ENCODE peak calls at places on chromosomes 2 and 18, in ten cellular contexts. One of them, this sample, is unnamed.

GRCh38 chr2:3839489-3839888 is 136.1 kb downstream of the DCDC2C start:
- DNase-seq in BE2C: no peak
- DNase-seq in transverse colon: no peak
- DNase-seq in kidney: no peak
- DNase-seq in A549: no peak
- DNase-seq in GM23338: no peak
- DNase-seq in tibial artery: no peak
- DNase-seq in psoas muscle: no peak
- DNase-seq in astrocyte of the cerebellum: no peak
- DNase-seq in ovary: no peak
- DNase-seq in this sample: no peak

GRCh38 chr2:60707750-60708371 is 48.2 kb upstream of the PAPOLG start:
- DNase-seq in BE2C: no peak
- DNase-seq in transverse colon: no peak
- DNase-seq in kidney: no peak
- DNase-seq in A549: peak; percentile 47
- DNase-seq in GM23338: peak; percentile 76
- DNase-seq in tibial artery: no peak
- DNase-seq in psoas muscle: no peak
- DNase-seq in astrocyte of the cerebellum: peak; percentile 12
- DNase-seq in ovary: no peak
- DNase-seq in this sample: no peak

GRCh38 chr2:208501217-208501616 is 94.6 kb downstream of the PTH2R start:
- DNase-seq in BE2C: peak; percentile 46
- DNase-seq in transverse colon: peak; percentile 30
- DNase-seq in kidney: no peak
- DNase-seq in A549: no peak
- DNase-seq in GM23338: peak; percentile 71
- DNase-seq in tibial artery: no peak
- DNase-seq in psoas muscle: no peak
- DNase-seq in astrocyte of the cerebellum: no peak
- DNase-seq in ovary: no peak
- DNase-seq in this sample: no peak

GRCh38 chr2:64751286-64752260 is 97.9 kb upstream of the SERTAD2 start:
- DNase-seq in BE2C: peak; percentile 94
- DNase-seq in transverse colon: peak; percentile 76
- DNase-seq in kidney: peak; percentile 100
- DNase-seq in A549: peak; percentile 69
- DNase-seq in GM23338: peak; percentile 22
- DNase-seq in tibial artery: no peak
- DNase-seq in psoas muscle: peak; percentile 100
- DNase-seq in astrocyte of the cerebellum: no peak
- DNase-seq in ovary: peak; percentile 99
- DNase-seq in this sample: no peak

GRCh38 chr18:36406805-36407204 is 109.3 kb downstream of the FHOD3 start:
- DNase-seq in BE2C: no peak
- DNase-seq in transverse colon: no peak
- DNase-seq in kidney: no peak
- DNase-seq in A549: no peak
- DNase-seq in GM23338: no peak
- DNase-seq in tibial artery: no peak
- DNase-seq in psoas muscle: no peak
- DNase-seq in astrocyte of the cerebellum: no peak
- DNase-seq in ovary: no peak
- DNase-seq in this sample: no peak

GRCh38 chr2:23171108-23171507 is 213.9 kb upstream of the KLHL29 start:
- DNase-seq in BE2C: no peak
- DNase-seq in transverse colon: no peak
- DNase-seq in kidney: no peak
- DNase-seq in A549: no peak
- DNase-seq in GM23338: no peak
- DNase-seq in tibial artery: no peak
- DNase-seq in psoas muscle: no peak
- DNase-seq in astrocyte of the cerebellum: no peak
- DNase-seq in ovary: no peak
- DNase-seq in this sample: no peak

GRCh38 chr2:199460101-199460671 is 2.4 kb upstream of the SATB2 start:
- DNase-seq in BE2C: no peak
- DNase-seq in transverse colon: no peak
- DNase-seq in kidney: no peak
- DNase-seq in A549: peak; percentile 37
- DNase-seq in GM23338: no peak
- DNase-seq in tibial artery: no peak
- DNase-seq in psoas muscle: no peak
- DNase-seq in astrocyte of the cerebellum: no peak
- DNase-seq in ovary: no peak
- DNase-seq in this sample: no peak

GRCh38 chr2:188142636-188143035 is 149.0 kb upstream of the GULP1 start:
- DNase-seq in BE2C: no peak
- DNase-seq in transverse colon: no peak
- DNase-seq in kidney: no peak
- DNase-seq in A549: peak; percentile 41
- DNase-seq in GM23338: no peak
- DNase-seq in tibial artery: no peak
- DNase-seq in psoas muscle: no peak
- DNase-seq in astrocyte of the cerebellum: no peak
- DNase-seq in ovary: no peak
- DNase-seq in this sample: peak; percentile 7

GRCh38 chr2:234273887-234274584 is 222.8 kb downstream of the ARL4C start:
- DNase-seq in BE2C: no peak
- DNase-seq in transverse colon: no peak
- DNase-seq in kidney: no peak
- DNase-seq in A549: no peak
- DNase-seq in GM23338: no peak
- DNase-seq in tibial artery: no peak
- DNase-seq in psoas muscle: no peak
- DNase-seq in astrocyte of the cerebellum: no peak
- DNase-seq in ovary: no peak
- DNase-seq in this sample: no peak

GRCh38 chr2:104733544-104733943 is 120.4 kb upstream of the POU3F3 start:
- DNase-seq in BE2C: peak; percentile 60
- DNase-seq in transverse colon: peak; percentile 10
- DNase-seq in kidney: no peak
- DNase-seq in A549: peak; percentile 47
- DNase-seq in GM23338: peak; percentile 81
- DNase-seq in tibial artery: no peak
- DNase-seq in psoas muscle: no peak
- DNase-seq in astrocyte of the cerebellum: no peak
- DNase-seq in ovary: no peak
- DNase-seq in this sample: no peak

GRCh38 chr2:188984680-188985079 is 10.5 kb downstream of the COL3A1 start:
- DNase-seq in BE2C: no peak
- DNase-seq in transverse colon: no peak
- DNase-seq in kidney: no peak
- DNase-seq in A549: peak; percentile 74
- DNase-seq in GM23338: no peak
- DNase-seq in tibial artery: peak; percentile 68
- DNase-seq in psoas muscle: no peak
- DNase-seq in astrocyte of the cerebellum: peak; percentile 47
- DNase-seq in ovary: no peak
- DNase-seq in this sample: peak; percentile 81

GRCh38 chr2:209095432-209095831 is 328.4 kb upstream of the MAP2 start:
- DNase-seq in BE2C: no peak
- DNase-seq in transverse colon: no peak
- DNase-seq in kidney: no peak
- DNase-seq in A549: no peak
- DNase-seq in GM23338: no peak
- DNase-seq in tibial artery: no peak
- DNase-seq in psoas muscle: no peak
- DNase-seq in astrocyte of the cerebellum: no peak
- DNase-seq in ovary: no peak
- DNase-seq in this sample: no peak

DNA sequence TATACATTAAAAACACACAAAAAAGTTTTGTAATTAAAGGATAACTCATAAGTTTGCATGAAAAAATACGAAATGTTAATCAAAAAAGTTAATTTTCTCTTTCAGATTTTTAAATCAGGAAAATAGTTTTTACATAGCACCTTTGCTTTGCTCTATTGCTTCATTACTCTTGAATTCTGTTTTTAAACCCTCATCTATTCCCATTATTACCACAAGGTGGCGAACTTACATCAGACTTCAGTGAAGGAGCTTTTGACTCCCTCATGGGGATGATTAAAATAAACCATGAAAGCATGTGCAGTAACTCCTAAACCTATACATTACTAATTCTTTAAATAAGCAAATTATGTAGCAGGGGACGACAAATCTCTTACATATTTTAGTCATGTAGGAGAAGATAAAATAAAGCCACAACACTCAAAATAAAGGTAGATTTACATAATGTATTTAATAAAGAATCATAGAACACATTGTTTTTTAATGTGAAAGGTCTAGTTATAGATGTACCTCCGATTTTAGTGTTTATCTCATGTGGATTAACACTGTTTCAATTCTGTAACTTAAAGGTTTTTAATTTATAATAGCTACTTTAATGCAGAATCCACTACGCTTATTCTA is 105.2 kb downstream of the NETO1 start:
- DNase-seq in BE2C: no peak
- DNase-seq in transverse colon: no peak
- DNase-seq in kidney: no peak
- DNase-seq in A549: peak; percentile 49
- DNase-seq in GM23338: peak; percentile 73
- DNase-seq in tibial artery: no peak
- DNase-seq in psoas muscle: no peak
- DNase-seq in astrocyte of the cerebellum: peak; percentile 58
- DNase-seq in ovary: no peak
- DNase-seq in this sample: peak; percentile 33
- TF ChIP-seq CTCF in BE2C: peak; percentile 54
- TF ChIP-seq CTCF in transverse colon: peak; percentile 64
- TF ChIP-seq CTCF in kidney: peak; percentile 61
- TF ChIP-seq CTCF in A549: peak; percentile 67
- TF ChIP-seq CTCF in GM23338: peak; percentile 72
- TF ChIP-seq CTCF in tibial artery: peak; percentile 36
- TF ChIP-seq CTCF in psoas muscle: peak; percentile 58
- TF ChIP-seq CTCF in astrocyte of the cerebellum: peak; percentile 54
- TF ChIP-seq CTCF in ovary: peak; percentile 25
- TF ChIP-seq CTCF in this sample: peak; percentile 46

DNA sequence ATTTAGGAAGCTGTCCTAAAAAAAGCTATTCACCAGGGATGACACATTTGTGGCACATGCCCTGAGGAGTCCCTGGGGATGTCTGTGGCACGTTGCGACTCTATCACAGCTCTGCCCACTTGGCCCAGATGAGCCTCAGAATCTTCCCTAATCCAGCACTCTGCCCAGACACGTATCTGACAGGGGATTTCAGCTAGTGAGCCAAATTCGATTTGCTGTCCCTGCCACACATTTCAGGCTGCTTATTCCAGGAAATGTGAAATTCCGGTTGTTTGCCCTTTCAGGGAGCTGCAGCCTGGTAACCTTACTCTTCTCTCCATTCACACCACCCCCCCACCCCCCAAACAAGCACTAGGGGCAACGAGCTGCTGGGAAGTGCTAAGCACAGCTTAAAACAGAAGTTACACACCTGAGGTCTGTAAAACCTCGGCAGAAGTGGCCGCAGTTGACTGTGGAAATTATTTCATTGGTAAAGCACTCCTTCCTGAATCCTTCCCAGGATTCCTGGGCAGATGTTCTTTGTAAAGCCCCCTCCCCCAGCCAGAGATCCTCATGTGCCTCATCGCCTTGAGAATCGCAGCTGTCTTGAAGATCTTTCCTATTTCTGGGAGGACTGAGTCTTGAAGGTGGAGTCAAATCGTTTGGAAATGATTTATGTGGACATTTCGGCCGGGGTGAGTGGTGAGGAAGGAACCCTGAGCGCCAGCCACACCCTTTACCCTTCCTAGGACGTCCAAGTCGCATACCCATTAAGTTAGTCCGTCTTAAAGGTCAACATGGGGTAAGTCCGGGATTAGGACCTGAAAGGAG is 85.1 kb upstream of the ZCCHC2 start:
- DNase-seq in BE2C: no peak
- DNase-seq in transverse colon: peak; percentile 17
- DNase-seq in kidney: no peak
- DNase-seq in A549: no peak
- DNase-seq in GM23338: no peak
- DNase-seq in tibial artery: peak; percentile 89
- DNase-seq in psoas muscle: peak; percentile 87
- DNase-seq in astrocyte of the cerebellum: no peak
- DNase-seq in ovary: no peak
- DNase-seq in this sample: no peak
- H3K4me3 ChIP-seq in BE2C: no peak overlapping the region
- H3K4me3 ChIP-seq in transverse colon: no peak overlapping the region
- H3K4me3 ChIP-seq in kidney: no peak overlapping the region
- H3K4me3 ChIP-seq in A549: no peak overlapping the region
- H3K4me3 ChIP-seq in GM23338: no peak overlapping the region
- H3K4me3 ChIP-seq in tibial artery: peak overlapping the region; percentile 35
- H3K4me3 ChIP-seq in psoas muscle: peak overlapping the region; percentile 38
- H3K4me3 ChIP-seq in astrocyte of the cerebellum: no peak overlapping the region
- H3K4me3 ChIP-seq in ovary: no peak overlapping the region
- H3K4me3 ChIP-seq in this sample: no peak overlapping the region

GRCh38 chr18:744824-745597 is 32.6 kb upstream of the ENOSF1 start:
- DNase-seq in BE2C: no peak
- DNase-seq in transverse colon: no peak
- DNase-seq in kidney: no peak
- DNase-seq in A549: no peak
- DNase-seq in GM23338: no peak
- DNase-seq in tibial artery: no peak
- DNase-seq in psoas muscle: no peak
- DNase-seq in astrocyte of the cerebellum: no peak
- DNase-seq in ovary: no peak
- DNase-seq in this sample: no peak

DNA sequence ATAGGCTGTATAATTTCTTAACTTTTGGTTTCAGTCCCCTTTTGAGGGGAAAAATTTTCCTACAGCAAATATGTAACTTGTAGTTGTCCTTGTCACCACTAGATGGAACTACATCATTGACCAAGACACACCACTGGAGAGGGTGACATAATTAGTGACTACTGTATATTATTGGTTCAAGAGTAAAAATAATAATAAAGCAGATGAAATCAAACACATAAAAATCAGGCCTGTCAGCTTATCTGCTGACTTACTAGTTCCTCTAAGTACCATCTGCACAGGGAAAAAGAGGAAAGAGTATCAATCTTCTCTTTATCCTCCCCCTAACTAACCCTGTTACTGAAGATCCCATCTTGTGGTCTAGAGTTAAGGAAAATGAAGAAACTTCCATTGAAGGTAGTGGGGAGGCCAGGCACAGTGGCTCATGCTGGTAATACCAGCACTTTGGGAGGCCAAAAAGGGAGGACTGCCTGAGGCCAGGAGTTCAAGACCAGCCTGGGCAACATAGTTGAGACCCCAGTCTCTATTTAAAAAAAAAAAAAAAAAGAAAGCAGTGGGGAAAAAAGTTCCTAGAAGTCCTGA is 29.6 kb upstream of the ENOSF1 start:
- DNase-seq in BE2C: no peak
- DNase-seq in transverse colon: no peak
- DNase-seq in kidney: no peak
- DNase-seq in A549: peak; percentile 47
- DNase-seq in GM23338: peak; percentile 53
- DNase-seq in tibial artery: no peak
- DNase-seq in psoas muscle: no peak
- DNase-seq in astrocyte of the cerebellum: peak; percentile 39
- DNase-seq in ovary: no peak
- DNase-seq in this sample: peak; percentile 4
- TF ChIP-seq CTCF in BE2C: peak; percentile 58
- TF ChIP-seq CTCF in transverse colon: peak; percentile 82
- TF ChIP-seq CTCF in kidney: peak; percentile 76
- TF ChIP-seq CTCF in A549: peak; percentile 62
- TF ChIP-seq CTCF in GM23338: peak; percentile 71
- TF ChIP-seq CTCF in tibial artery: peak; percentile 75
- TF ChIP-seq CTCF in psoas muscle: peak; percentile 80
- TF ChIP-seq CTCF in astrocyte of the cerebellum: peak; percentile 54
- TF ChIP-seq CTCF in ovary: peak; percentile 51
- TF ChIP-seq CTCF in this sample: peak; percentile 50

GRCh38 chr2:217757108-217757463 is 245.7 kb downstream of the TNS1 start:
- DNase-seq in BE2C: no peak
- DNase-seq in transverse colon: no peak
- DNase-seq in kidney: no peak
- DNase-seq in A549: no peak
- DNase-seq in GM23338: no peak
- DNase-seq in tibial artery: no peak
- DNase-seq in psoas muscle: no peak
- DNase-seq in astrocyte of the cerebellum: no peak
- DNase-seq in ovary: no peak
- DNase-seq in this sample: no peak
- H3K4me3 ChIP-seq in BE2C: no peak overlapping the region
- H3K4me3 ChIP-seq in transverse colon: no peak overlapping the region
- H3K4me3 ChIP-seq in kidney: no peak overlapping the region
- H3K4me3 ChIP-seq in A549: no peak overlapping the region
- H3K4me3 ChIP-seq in GM23338: no peak overlapping the region
- H3K4me3 ChIP-seq in tibial artery: no peak overlapping the region
- H3K4me3 ChIP-seq in psoas muscle: no peak overlapping the region
- H3K4me3 ChIP-seq in astrocyte of the cerebellum: no peak overlapping the region
- H3K4me3 ChIP-seq in ovary: no peak overlapping the region
- H3K4me3 ChIP-seq in this sample: no peak overlapping the region

This sample was measured in AG04449.